ENCODE peak calls at places on chromosomes 11 and 22, in nine cellular contexts. W, X, J, A, V, P, D, C and U are unnamed samples.

GRCh38 chr22:49324527-49325491 is 502.9 kb downstream of the BRD1 start:
- DNase-seq in W (peak), X (no peak), J (no peak), A (no peak), V (no peak), P (no peak), D (no peak), C (no peak), U (peak)

GRCh38 chr11:34869425-34869824 is 46.8 kb downstream of the APIP start:
- DNase-seq in W (no peak), X (peak), J (peak), A (peak), V (no peak), P (no peak), D (no peak), C (no peak), U (peak)

GRCh38 chr22:40436460-40437431 is 66.4 kb downstream of the SGSM3 start:
- DNase-seq in W (no peak), X (no peak), J (peak), A (peak), V (peak), P (no peak), D (peak), C (peak), U (peak)

GRCh38 chr11:27571151-27571840 is 64.7 kb upstream of the LIN7C start:
- DNase-seq in W (no peak), X (no peak), J (peak), A (no peak), V (peak), P (no peak), D (no peak), C (peak), U (no peak)

GRCh38 chr11:2098691-2099522 is 40.3 kb downstream of the IGF2 start:
- DNase-seq in W (no peak), X (no peak), J (no peak), A (no peak), V (no peak), P (no peak), D (no peak), C (no peak), U (no peak)

GRCh38 chr22:22201185-22201924 is 43.2 kb upstream of the VPREB1 start:
- DNase-seq in W (peak), X (peak), J (peak), A (peak), V (peak), P (peak), D (peak), C (no peak), U (peak)

GRCh38 chr22:43378011-43378704 is 33.7 kb upstream of the MPPED1 start:
- DNase-seq in W (peak), X (no peak), J (no peak), A (no peak), V (peak), P (no peak), D (no peak), C (no peak), U (no peak)

GRCh38 chr11:2318123-2318522 is 16.3 kb downstream of the TSPAN32 start:
- DNase-seq in W (no peak), X (no peak), J (no peak), A (no peak), V (no peak), P (no peak), D (no peak), C (no peak), U (no peak)

GRCh38 chr22:35154937-35155387 is 89.0 kb downstream of the ISX start:
- DNase-seq in W (peak), X (peak), J (peak), A (peak), V (peak), P (peak), D (peak), C (peak), U (no peak)

GRCh38 chr22:17479129-17479528 is 84.2 kb upstream of the SLC25A18 start:
- DNase-seq in W (no peak), X (no peak), J (no peak), A (no peak), V (no peak), P (no peak), D (no peak), C (no peak), U (no peak)

GRCh38 chr22:17476838-17477237 is 86.5 kb upstream of the SLC25A18 start:
- DNase-seq in W (no peak), X (no peak), J (peak), A (no peak), V (no peak), P (no peak), D (no peak), C (no peak), U (no peak)

GRCh38 chr22:17481424-17481823 is 81.9 kb upstream of the SLC25A18 start:
- DNase-seq in W (no peak), X (no peak), J (no peak), A (no peak), V (no peak), P (no peak), D (no peak), C (no peak), U (no peak)

GRCh38 chr22:17475318-17476212 is 87.7 kb upstream of the SLC25A18 start:
- DNase-seq in W (no peak), X (no peak), J (peak), A (peak), V (no peak), P (no peak), D (peak), C (no peak), U (no peak)

DNA sequence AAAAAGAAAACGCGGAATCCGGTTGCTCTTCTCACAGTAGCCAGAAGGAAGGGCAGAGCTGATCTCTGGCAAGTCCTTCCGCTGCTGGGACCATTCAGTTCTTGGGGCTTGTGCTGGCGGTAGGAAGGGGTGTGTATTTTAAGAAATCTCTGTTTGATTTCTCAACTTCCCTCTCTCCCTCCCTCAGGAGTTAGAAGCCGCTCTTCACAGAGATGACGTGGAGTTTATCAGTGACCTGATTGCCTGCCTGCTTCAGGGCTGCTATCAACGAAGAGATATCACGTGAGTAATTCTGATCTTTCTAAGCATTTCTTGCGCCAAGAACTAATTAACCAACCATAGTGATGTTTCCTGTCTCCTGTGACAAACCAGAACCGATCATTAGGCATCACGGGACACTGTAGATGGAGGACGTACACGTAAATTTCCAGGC is 85.9 kb upstream of the SLC25A18 start:
- DNase-seq in W (no peak), X (no peak), J (peak), A (peak), V (peak), P (no peak), D (no peak), C (no peak), U (no peak)
- H3K4me3 ChIP-seq in W (peak), X (no peak), J (no peak), A (no peak), V (peak), P (peak), D (no peak), C (peak), U (no peak)

GRCh38 chr11:69110451-69110850 is 45.3 kb upstream of the SMIM38 start:
- DNase-seq in W (no peak), X (no peak), J (no peak), A (no peak), V (no peak), P (no peak), D (no peak), C (no peak), U (no peak)
- H3K4me3 ChIP-seq in W (no peak), X (no peak), J (no peak), A (no peak), V (no peak), P (no peak), D (no peak), C (no peak), U (no peak)

GRCh38 chr11:96333076-96333744 is 9.8 kb downstream of the MAML2 start:
- DNase-seq in W (no peak), X (no peak), J (peak), A (no peak), V (no peak), P (no peak), D (no peak), C (peak), U (no peak)
- H3K4me3 ChIP-seq in W (no peak), X (no peak), J (peak), A (no peak), V (no peak), P (no peak), D (no peak), C (peak), U (no peak)

GRCh38 chr11:61956191-61957027 is 6.3 kb downstream of the BEST1 start:
- DNase-seq in W (no peak), X (no peak), J (no peak), A (no peak), V (no peak), P (no peak), D (no peak), C (no peak), U (no peak)

GRCh38 chr11:61955416-61956135 is 5.4 kb downstream of the BEST1 start:
- DNase-seq in W (no peak), X (peak), J (peak), A (peak), V (no peak), P (no peak), D (peak), C (no peak), U (no peak)

GRCh38 chr11:61952882-61953281 is 2.7 kb downstream of the BEST1 start:
- DNase-seq in W (no peak), X (no peak), J (no peak), A (no peak), V (no peak), P (no peak), D (no peak), C (no peak), U (no peak)

GRCh38 chr11:61954106-61955030 is 4.2 kb downstream of the BEST1 start:
- DNase-seq in W (no peak), X (no peak), J (no peak), A (no peak), V (no peak), P (no peak), D (no peak), C (no peak), U (no peak)

GRCh38 chr11:61955031-61955415 is 4.9 kb downstream of the BEST1 start:
- DNase-seq in W (no peak), X (peak), J (peak), A (peak), V (peak), P (no peak), D (peak), C (peak), U (no peak)
- H3K4me3 ChIP-seq in W (peak), X (peak), J (peak), A (peak), V (peak), P (no peak), D (no peak), C (peak), U (no peak)

GRCh38 chr11:43686207-43686606 is 5.7 kb downstream of the HSD17B12 start:
- DNase-seq in W (no peak), X (no peak), J (no peak), A (no peak), V (peak), P (no peak), D (no peak), C (no peak), U (no peak)
- H3K4me3 ChIP-seq in W (no peak), X (no peak), J (no peak), A (no peak), V (no peak), P (no peak), D (no peak), C (peak), U (no peak)

DNA sequence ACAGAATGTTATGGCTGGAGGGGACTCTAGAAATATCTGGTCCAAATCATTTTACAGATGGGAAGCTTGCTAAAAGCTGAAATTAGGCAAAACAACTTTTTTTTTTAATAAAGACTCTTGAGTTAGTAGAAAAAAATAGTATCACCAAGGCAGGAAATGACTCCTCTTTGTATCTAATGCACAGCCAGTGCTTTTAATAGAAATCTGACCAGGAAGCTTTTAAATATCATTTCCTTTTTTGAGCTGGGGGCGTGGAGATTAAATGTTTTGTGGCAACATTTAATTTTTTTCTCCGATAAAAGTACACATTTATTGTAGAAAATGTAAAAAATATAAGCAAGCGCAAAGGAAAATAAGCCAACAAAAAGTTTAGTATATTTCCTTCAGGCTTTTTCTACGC is 22.5 kb downstream of the TRAF6 start:
- DNase-seq in W (no peak), X (no peak), J (no peak), A (no peak), V (no peak), P (no peak), D (no peak), C (no peak), U (no peak)
- H3K4me3 ChIP-seq in W (no peak), X (no peak), J (no peak), A (no peak), V (no peak), P (no peak), D (no peak), C (no peak), U (no peak)